ENCODE peak calls at places on chromosomes 2 and 18, in nine cellular contexts. G, B, W, Z, R, L, Y, J and Q are unnamed samples.

GRCh38 chr2:96739051-96739632 is 722 bp downstream of the LMAN2L start:
- DNase-seq in G (no peak), B (no peak), W (no peak), Z (no peak), R (no peak), L (peak; percentile 16), Y (no peak), J (no peak), Q (no peak)

GRCh38 chr2:196338440-196338839 is 167.1 kb upstream of the STK17B start:
- DNase-seq in G (no peak), B (no peak), W (no peak), Z (no peak), R (no peak), L (no peak), Y (no peak), J (no peak), Q (no peak)

GRCh38 chr2:240127351-240127750 is 8.8 kb downstream of the COPS9 start:
- DNase-seq in G (no peak), B (no peak), W (no peak), Z (no peak), R (no peak), L (no peak), Y (peak; percentile 27), J (no peak), Q (no peak)

GRCh38 chr2:153098073-153098472 is 379.7 kb downstream of the ARL6IP6 start:
- DNase-seq in G (no peak), B (no peak), W (no peak), Z (no peak), R (no peak), L (no peak), Y (no peak), J (no peak), Q (no peak)

GRCh38 chr2:81903534-81903933 is 1599.0 kb upstream of the LRRTM1 start:
- DNase-seq in G (no peak), B (no peak), W (no peak), Z (no peak), R (no peak), L (no peak), Y (no peak), J (no peak), Q (no peak)

GRCh38 chr18:25237571-25238267 is 114.2 kb downstream of the ZNF521 start:
- DNase-seq in G (no peak), B (no peak), W (no peak), Z (no peak), R (no peak), L (no peak), Y (no peak), J (no peak), Q (no peak)

GRCh38 chr2:82779981-82780380 is 1679.1 kb downstream of the SUCLG1 start:
- DNase-seq in G (no peak), B (no peak), W (no peak), Z (no peak), R (no peak), L (peak; percentile 5), Y (no peak), J (no peak), Q (peak; percentile 56)

GRCh38 chr2:121664086-121664485 is 14.8 kb upstream of the CLASP1 start:
- DNase-seq in G (no peak), B (no peak), W (no peak), Z (peak; percentile 34), R (no peak), L (no peak), Y (no peak), J (no peak), Q (no peak)

GRCh38 chr2:223056656-223057418 is 4.8 kb downstream of the KCNE4 start:
- DNase-seq in G (peak; percentile 56), B (no peak), W (no peak), Z (no peak), R (no peak), L (peak; percentile 24), Y (no peak), J (no peak), Q (no peak)

GRCh38 chr2:37737507-37737906 is 66.1 kb upstream of the CDC42EP3 start:
- DNase-seq in G (no peak), B (no peak), W (no peak), Z (no peak), R (no peak), L (peak; percentile 35), Y (no peak), J (no peak), Q (no peak)

GRCh38 chr2:120675460-120676130 is 60.1 kb upstream of the GLI2 start:
- DNase-seq in G (no peak), B (peak; percentile 35), W (peak; percentile 69), Z (peak; percentile 80), R (peak; percentile 74), L (peak; percentile 75), Y (peak; percentile 56), J (peak; percentile 5), Q (peak; percentile 68)

GRCh38 chr2:38615237-38615636 is 12.5 kb upstream of the HNRNPLL start:
- DNase-seq in G (no peak), B (no peak), W (no peak), Z (no peak), R (no peak), L (peak; percentile 56), Y (no peak), J (no peak), Q (peak; percentile 0)

GRCh38 chr2:218172808-218173207 is 6.0 kb upstream of the CXCR1 start:
- DNase-seq in G (no peak), B (no peak), W (no peak), Z (no peak), R (no peak), L (no peak), Y (no peak), J (no peak), Q (no peak)

GRCh38 chr2:160379399-160379798 is 114.2 kb downstream of the RBMS1 start:
- DNase-seq in G (no peak), B (no peak), W (no peak), Z (no peak), R (no peak), L (peak; percentile 92), Y (no peak), J (no peak), Q (no peak)

GRCh38 chr18:48989304-48990284 is 38.8 kb upstream of the SMAD7 start:
- DNase-seq in G (no peak), B (no peak), W (no peak), Z (no peak), R (no peak), L (no peak), Y (no peak), J (no peak), Q (no peak)

GRCh38 chr2:239368906-239369584 is 31.8 kb downstream of the HDAC4 start:
- DNase-seq in G (peak; percentile 21), B (no peak), W (no peak), Z (no peak), R (no peak), L (no peak), Y (no peak), J (no peak), Q (no peak)

GRCh38 chr2:113076917-113077669 is 9.3 kb downstream of the IL1F10 start:
- DNase-seq in G (no peak), B (no peak), W (no peak), Z (no peak), R (no peak), L (no peak), Y (no peak), J (no peak), Q (no peak)

GRCh38 chr2:62765619-62766376 is 60.3 kb downstream of the EHBP1 start:
- DNase-seq in G (no peak), B (no peak), W (no peak), Z (no peak), R (no peak), L (peak; percentile 6), Y (no peak), J (no peak), Q (no peak)

GRCh38 chr2:190519975-190520767 is 14.4 kb downstream of the NEMP2 start:
- DNase-seq in G (no peak), B (no peak), W (no peak), Z (no peak), R (no peak), L (no peak), Y (no peak), J (no peak), Q (no peak)

GRCh38 chr2:131094655-131095281 is 1.5 kb upstream of the FAM168B start:
- DNase-seq in G (no peak), B (no peak), W (no peak), Z (no peak), R (no peak), L (peak; percentile 43), Y (no peak), J (no peak), Q (peak; percentile 6)

GRCh38 chr2:42800461-42800962 is 8.1 kb upstream of the HAAO start:
- DNase-seq in G (no peak), B (no peak), W (no peak), Z (no peak), R (no peak), L (no peak), Y (no peak), J (no peak), Q (no peak)

GRCh38 chr2:8138923-8139667 is 542.8 kb upstream of the ID2 start:
- DNase-seq in G (no peak), B (no peak), W (no peak), Z (no peak), R (no peak), L (peak; percentile 92), Y (no peak), J (no peak), Q (no peak)

GRCh38 chr2:59458862-59459261 is 1094.6 kb downstream of the BCL11A start:
- DNase-seq in G (peak; percentile 99), B (no peak), W (no peak), Z (no peak), R (no peak), L (no peak), Y (no peak), J (no peak), Q (no peak)